ENCODE peak calls at places on chromosomes 16 and 17, in seven cellular contexts. One of them, this sample, is unnamed.

GRCh38 chr17:69812240-69812837 is 262.7 kb upstream of the KCNJ16 start:
- DNase-seq in A549: peak
- DNase-seq in activated CD4-positive, alpha-beta T cell treated with anti-CD3 and anti-CD28 coated beads, Interleukin-2, amount 10 ng/mL, durations not matched to agents 7 days and 5 days: no peak
- DNase-seq in nucleus accumbens: no peak
- DNase-seq in nephron progenitor cell: no peak
- DNase-seq in iPS-NIHi11: no peak
- DNase-seq in T-helper 17 cell: no peak
- DNase-seq in this sample: no peak

GRCh38 chr16:81612351-81613170 is 166.5 kb upstream of the PLCG2 start:
- DNase-seq in A549: no peak
- DNase-seq in activated CD4-positive, alpha-beta T cell treated with anti-CD3 and anti-CD28 coated beads, Interleukin-2, amount 10 ng/mL, durations not matched to agents 7 days and 5 days: no peak
- DNase-seq in nucleus accumbens: peak
- DNase-seq in nephron progenitor cell: no peak
- DNase-seq in iPS-NIHi11: no peak
- DNase-seq in T-helper 17 cell: no peak
- DNase-seq in this sample: peak

GRCh38 chr16:68493412-68494070 is 45.2 kb upstream of the SMPD3 start:
- DNase-seq in A549: no peak
- DNase-seq in activated CD4-positive, alpha-beta T cell treated with anti-CD3 and anti-CD28 coated beads, Interleukin-2, amount 10 ng/mL, durations not matched to agents 7 days and 5 days: no peak
- DNase-seq in nucleus accumbens: no peak
- DNase-seq in nephron progenitor cell: no peak
- DNase-seq in iPS-NIHi11: no peak
- DNase-seq in T-helper 17 cell: no peak
- DNase-seq in this sample: no peak

GRCh38 chr17:37447641-37448040 is 41.0 kb downstream of the TADA2A start:
- DNase-seq in A549: no peak
- DNase-seq in activated CD4-positive, alpha-beta T cell treated with anti-CD3 and anti-CD28 coated beads, Interleukin-2, amount 10 ng/mL, durations not matched to agents 7 days and 5 days: no peak
- DNase-seq in nucleus accumbens: no peak
- DNase-seq in nephron progenitor cell: no peak
- DNase-seq in iPS-NIHi11: no peak
- DNase-seq in T-helper 17 cell: no peak
- DNase-seq in this sample: no peak

GRCh38 chr16:66890796-66891195 is 10.5 kb downstream of the PDP2 start:
- DNase-seq in A549: no peak
- DNase-seq in activated CD4-positive, alpha-beta T cell treated with anti-CD3 and anti-CD28 coated beads, Interleukin-2, amount 10 ng/mL, durations not matched to agents 7 days and 5 days: no peak
- DNase-seq in nucleus accumbens: no peak
- DNase-seq in nephron progenitor cell: no peak
- DNase-seq in iPS-NIHi11: no peak
- DNase-seq in T-helper 17 cell: no peak
- DNase-seq in this sample: no peak

GRCh38 chr17:32813021-32813420 is 63.9 kb downstream of the MYO1D start:
- DNase-seq in A549: no peak
- DNase-seq in activated CD4-positive, alpha-beta T cell treated with anti-CD3 and anti-CD28 coated beads, Interleukin-2, amount 10 ng/mL, durations not matched to agents 7 days and 5 days: no peak
- DNase-seq in nucleus accumbens: no peak
- DNase-seq in nephron progenitor cell: no peak
- DNase-seq in iPS-NIHi11: no peak
- DNase-seq in T-helper 17 cell: no peak
- DNase-seq in this sample: no peak

GRCh38 chr16:71666928-71667707 is 41.1 kb downstream of the MARVELD3 start:
- DNase-seq in A549: peak
- DNase-seq in activated CD4-positive, alpha-beta T cell treated with anti-CD3 and anti-CD28 coated beads, Interleukin-2, amount 10 ng/mL, durations not matched to agents 7 days and 5 days: no peak
- DNase-seq in nucleus accumbens: no peak
- DNase-seq in nephron progenitor cell: no peak
- DNase-seq in iPS-NIHi11: no peak
- DNase-seq in T-helper 17 cell: no peak
- DNase-seq in this sample: no peak

GRCh38 chr16:13056607-13057006 is 155.2 kb downstream of the SHISA9 start:
- DNase-seq in A549: no peak
- DNase-seq in activated CD4-positive, alpha-beta T cell treated with anti-CD3 and anti-CD28 coated beads, Interleukin-2, amount 10 ng/mL, durations not matched to agents 7 days and 5 days: no peak
- DNase-seq in nucleus accumbens: no peak
- DNase-seq in nephron progenitor cell: no peak
- DNase-seq in iPS-NIHi11: no peak
- DNase-seq in T-helper 17 cell: no peak
- DNase-seq in this sample: no peak

GRCh38 chr16:29977063-29977462 is 3.4 kb downstream of the TAOK2 start:
- DNase-seq in A549: no peak
- DNase-seq in activated CD4-positive, alpha-beta T cell treated with anti-CD3 and anti-CD28 coated beads, Interleukin-2, amount 10 ng/mL, durations not matched to agents 7 days and 5 days: no peak
- DNase-seq in nucleus accumbens: no peak
- DNase-seq in nephron progenitor cell: no peak
- DNase-seq in iPS-NIHi11: no peak
- DNase-seq in T-helper 17 cell: no peak
- DNase-seq in this sample: no peak

GRCh38 chr17:37492167-37492566 is 2.5 kb downstream of the DUSP14 start:
- DNase-seq in A549: no peak
- DNase-seq in activated CD4-positive, alpha-beta T cell treated with anti-CD3 and anti-CD28 coated beads, Interleukin-2, amount 10 ng/mL, durations not matched to agents 7 days and 5 days: no peak
- DNase-seq in nucleus accumbens: no peak
- DNase-seq in nephron progenitor cell: no peak
- DNase-seq in iPS-NIHi11: no peak
- DNase-seq in T-helper 17 cell: no peak
- DNase-seq in this sample: no peak

GRCh38 chr17:78652913-78653312 is 75.7 kb upstream of the DNAH17 start:
- DNase-seq in A549: no peak
- DNase-seq in activated CD4-positive, alpha-beta T cell treated with anti-CD3 and anti-CD28 coated beads, Interleukin-2, amount 10 ng/mL, durations not matched to agents 7 days and 5 days: no peak
- DNase-seq in nucleus accumbens: no peak
- DNase-seq in nephron progenitor cell: no peak
- DNase-seq in iPS-NIHi11: no peak
- DNase-seq in T-helper 17 cell: no peak
- DNase-seq in this sample: no peak

GRCh38 chr17:76538281-76538931 is 897 bp upstream of the CYGB start:
- DNase-seq in A549: no peak
- DNase-seq in activated CD4-positive, alpha-beta T cell treated with anti-CD3 and anti-CD28 coated beads, Interleukin-2, amount 10 ng/mL, durations not matched to agents 7 days and 5 days: no peak
- DNase-seq in nucleus accumbens: no peak
- DNase-seq in nephron progenitor cell: peak
- DNase-seq in iPS-NIHi11: no peak
- DNase-seq in T-helper 17 cell: no peak
- DNase-seq in this sample: no peak

GRCh38 chr16:50114357-50115129 is 38.6 kb upstream of the TENT4B start:
- DNase-seq in A549: no peak
- DNase-seq in activated CD4-positive, alpha-beta T cell treated with anti-CD3 and anti-CD28 coated beads, Interleukin-2, amount 10 ng/mL, durations not matched to agents 7 days and 5 days: no peak
- DNase-seq in nucleus accumbens: no peak
- DNase-seq in nephron progenitor cell: no peak
- DNase-seq in iPS-NIHi11: no peak
- DNase-seq in T-helper 17 cell: no peak
- DNase-seq in this sample: no peak

GRCh38 chr17:4177732-4178131 is 34.7 kb downstream of the CYB5D2 start:
- DNase-seq in A549: no peak
- DNase-seq in activated CD4-positive, alpha-beta T cell treated with anti-CD3 and anti-CD28 coated beads, Interleukin-2, amount 10 ng/mL, durations not matched to agents 7 days and 5 days: no peak
- DNase-seq in nucleus accumbens: peak
- DNase-seq in nephron progenitor cell: no peak
- DNase-seq in iPS-NIHi11: no peak
- DNase-seq in T-helper 17 cell: no peak
- DNase-seq in this sample: no peak

GRCh38 chr17:75109407-75110236 is at the start of gene ARMC7:
- DNase-seq in A549: peak
- DNase-seq in activated CD4-positive, alpha-beta T cell treated with anti-CD3 and anti-CD28 coated beads, Interleukin-2, amount 10 ng/mL, durations not matched to agents 7 days and 5 days: peak
- DNase-seq in nucleus accumbens: peak
- DNase-seq in nephron progenitor cell: peak
- DNase-seq in iPS-NIHi11: peak
- DNase-seq in T-helper 17 cell: peak
- DNase-seq in this sample: peak

GRCh38 chr17:13702266-13702665 is 100.5 kb upstream of the HS3ST3A1 start:
- DNase-seq in A549: no peak
- DNase-seq in activated CD4-positive, alpha-beta T cell treated with anti-CD3 and anti-CD28 coated beads, Interleukin-2, amount 10 ng/mL, durations not matched to agents 7 days and 5 days: no peak
- DNase-seq in nucleus accumbens: no peak
- DNase-seq in nephron progenitor cell: no peak
- DNase-seq in iPS-NIHi11: no peak
- DNase-seq in T-helper 17 cell: no peak
- DNase-seq in this sample: no peak

GRCh38 chr16:56606071-56606687 is 2.2 kb upstream of the MT2A start:
- DNase-seq in A549: peak
- DNase-seq in activated CD4-positive, alpha-beta T cell treated with anti-CD3 and anti-CD28 coated beads, Interleukin-2, amount 10 ng/mL, durations not matched to agents 7 days and 5 days: no peak
- DNase-seq in nucleus accumbens: no peak
- DNase-seq in nephron progenitor cell: no peak
- DNase-seq in iPS-NIHi11: no peak
- DNase-seq in T-helper 17 cell: no peak
- DNase-seq in this sample: no peak

GRCh38 chr17:9011001-9011400 is 10.3 kb upstream of the NTN1 start:
- DNase-seq in A549: no peak
- DNase-seq in activated CD4-positive, alpha-beta T cell treated with anti-CD3 and anti-CD28 coated beads, Interleukin-2, amount 10 ng/mL, durations not matched to agents 7 days and 5 days: no peak
- DNase-seq in nucleus accumbens: no peak
- DNase-seq in nephron progenitor cell: no peak
- DNase-seq in iPS-NIHi11: no peak
- DNase-seq in T-helper 17 cell: no peak
- DNase-seq in this sample: no peak

GRCh38 chr17:73639926-73640325 is 4.3 kb downstream of the SDK2 start:
- DNase-seq in A549: no peak
- DNase-seq in activated CD4-positive, alpha-beta T cell treated with anti-CD3 and anti-CD28 coated beads, Interleukin-2, amount 10 ng/mL, durations not matched to agents 7 days and 5 days: no peak
- DNase-seq in nucleus accumbens: no peak
- DNase-seq in nephron progenitor cell: no peak
- DNase-seq in iPS-NIHi11: no peak
- DNase-seq in T-helper 17 cell: no peak
- DNase-seq in this sample: no peak

GRCh38 chr16:73204359-73205152 is 156.6 kb upstream of the ZFHX3 start:
- DNase-seq in A549: no peak
- DNase-seq in activated CD4-positive, alpha-beta T cell treated with anti-CD3 and anti-CD28 coated beads, Interleukin-2, amount 10 ng/mL, durations not matched to agents 7 days and 5 days: no peak
- DNase-seq in nucleus accumbens: no peak
- DNase-seq in nephron progenitor cell: no peak
- DNase-seq in iPS-NIHi11: no peak
- DNase-seq in T-helper 17 cell: no peak
- DNase-seq in this sample: no peak

GRCh38 chr16:23469814-23470213 is 16.8 kb upstream of the COG7 start:
- DNase-seq in A549: peak
- DNase-seq in activated CD4-positive, alpha-beta T cell treated with anti-CD3 and anti-CD28 coated beads, Interleukin-2, amount 10 ng/mL, durations not matched to agents 7 days and 5 days: no peak
- DNase-seq in nucleus accumbens: no peak
- DNase-seq in nephron progenitor cell: no peak
- DNase-seq in iPS-NIHi11: peak
- DNase-seq in T-helper 17 cell: no peak
- DNase-seq in this sample: no peak

GRCh38 chr17:28201315-28201714 is 117.7 kb upstream of the TMEM97 start:
- DNase-seq in A549: no peak
- DNase-seq in activated CD4-positive, alpha-beta T cell treated with anti-CD3 and anti-CD28 coated beads, Interleukin-2, amount 10 ng/mL, durations not matched to agents 7 days and 5 days: no peak
- DNase-seq in nucleus accumbens: no peak
- DNase-seq in nephron progenitor cell: no peak
- DNase-seq in iPS-NIHi11: no peak
- DNase-seq in T-helper 17 cell: no peak
- DNase-seq in this sample: no peak

GRCh38 chr17:77306790-77307478 is 166.2 kb downstream of the SEC14L1 start:
- DNase-seq in A549: peak
- DNase-seq in activated CD4-positive, alpha-beta T cell treated with anti-CD3 and anti-CD28 coated beads, Interleukin-2, amount 10 ng/mL, durations not matched to agents 7 days and 5 days: no peak
- DNase-seq in nucleus accumbens: no peak
- DNase-seq in nephron progenitor cell: no peak
- DNase-seq in iPS-NIHi11: no peak
- DNase-seq in T-helper 17 cell: no peak
- DNase-seq in this sample: no peak

GRCh38 chr17:41343031-41343430 is 7.6 kb downstream of the KRT33A start:
- DNase-seq in A549: no peak
- DNase-seq in activated CD4-positive, alpha-beta T cell treated with anti-CD3 and anti-CD28 coated beads, Interleukin-2, amount 10 ng/mL, durations not matched to agents 7 days and 5 days: no peak
- DNase-seq in nucleus accumbens: no peak
- DNase-seq in nephron progenitor cell: no peak
- DNase-seq in iPS-NIHi11: no peak
- DNase-seq in T-helper 17 cell: no peak
- DNase-seq in this sample: no peak

GRCh38 chr17:47203984-47204721 is 5.0 kb upstream of the MYL4 start:
- DNase-seq in A549: no peak
- DNase-seq in activated CD4-positive, alpha-beta T cell treated with anti-CD3 and anti-CD28 coated beads, Interleukin-2, amount 10 ng/mL, durations not matched to agents 7 days and 5 days: peak
- DNase-seq in nucleus accumbens: no peak
- DNase-seq in nephron progenitor cell: no peak
- DNase-seq in iPS-NIHi11: no peak
- DNase-seq in T-helper 17 cell: no peak
- DNase-seq in this sample: no peak

GRCh38 chr16:12532871-12533610 is 270.6 kb downstream of the CPPED1 start:
- DNase-seq in A549: no peak
- DNase-seq in activated CD4-positive, alpha-beta T cell treated with anti-CD3 and anti-CD28 coated beads, Interleukin-2, amount 10 ng/mL, durations not matched to agents 7 days and 5 days: peak
- DNase-seq in nucleus accumbens: no peak
- DNase-seq in nephron progenitor cell: no peak
- DNase-seq in iPS-NIHi11: no peak
- DNase-seq in T-helper 17 cell: no peak
- DNase-seq in this sample: no peak

GRCh38 chr17:50893183-50893993 is 27.2 kb upstream of the TOB1 start:
- DNase-seq in A549: peak
- DNase-seq in activated CD4-positive, alpha-beta T cell treated with anti-CD3 and anti-CD28 coated beads, Interleukin-2, amount 10 ng/mL, durations not matched to agents 7 days and 5 days: no peak
- DNase-seq in nucleus accumbens: peak
- DNase-seq in nephron progenitor cell: peak
- DNase-seq in iPS-NIHi11: no peak
- DNase-seq in T-helper 17 cell: no peak
- DNase-seq in this sample: peak

GRCh38 chr16:31842864-31843263 is 30.7 kb upstream of the ZNF267 start:
- DNase-seq in A549: no peak
- DNase-seq in activated CD4-positive, alpha-beta T cell treated with anti-CD3 and anti-CD28 coated beads, Interleukin-2, amount 10 ng/mL, durations not matched to agents 7 days and 5 days: no peak
- DNase-seq in nucleus accumbens: no peak
- DNase-seq in nephron progenitor cell: no peak
- DNase-seq in iPS-NIHi11: no peak
- DNase-seq in T-helper 17 cell: no peak
- DNase-seq in this sample: no peak

GRCh38 chr16:60748366-60748765 is 1287.9 kb downstream of the CDH8 start:
- DNase-seq in A549: no peak
- DNase-seq in activated CD4-positive, alpha-beta T cell treated with anti-CD3 and anti-CD28 coated beads, Interleukin-2, amount 10 ng/mL, durations not matched to agents 7 days and 5 days: no peak
- DNase-seq in nucleus accumbens: no peak
- DNase-seq in nephron progenitor cell: no peak
- DNase-seq in iPS-NIHi11: no peak
- DNase-seq in T-helper 17 cell: no peak
- DNase-seq in this sample: no peak

GRCh38 chr16:50306287-50306686 is 39.9 kb downstream of the ADCY7 start:
- DNase-seq in A549: no peak
- DNase-seq in activated CD4-positive, alpha-beta T cell treated with anti-CD3 and anti-CD28 coated beads, Interleukin-2, amount 10 ng/mL, durations not matched to agents 7 days and 5 days: no peak
- DNase-seq in nucleus accumbens: no peak
- DNase-seq in nephron progenitor cell: no peak
- DNase-seq in iPS-NIHi11: no peak
- DNase-seq in T-helper 17 cell: no peak
- DNase-seq in this sample: no peak

GRCh38 chr17:11240041-11240801 is 792 bp upstream of the SHISA6 start:
- DNase-seq in A549: no peak
- DNase-seq in activated CD4-positive, alpha-beta T cell treated with anti-CD3 and anti-CD28 coated beads, Interleukin-2, amount 10 ng/mL, durations not matched to agents 7 days and 5 days: no peak
- DNase-seq in nucleus accumbens: peak
- DNase-seq in nephron progenitor cell: peak
- DNase-seq in iPS-NIHi11: peak
- DNase-seq in T-helper 17 cell: no peak
- DNase-seq in this sample: no peak

GRCh38 chr16:49461517-49461951 is 87.9 kb downstream of the C16orf78 start:
- DNase-seq in A549: no peak
- DNase-seq in activated CD4-positive, alpha-beta T cell treated with anti-CD3 and anti-CD28 coated beads, Interleukin-2, amount 10 ng/mL, durations not matched to agents 7 days and 5 days: no peak
- DNase-seq in nucleus accumbens: no peak
- DNase-seq in nephron progenitor cell: no peak
- DNase-seq in iPS-NIHi11: no peak
- DNase-seq in T-helper 17 cell: no peak
- DNase-seq in this sample: no peak

GRCh38 chr17:27965224-27965623 is 72.1 kb upstream of the LYRM9 start:
- DNase-seq in A549: no peak
- DNase-seq in activated CD4-positive, alpha-beta T cell treated with anti-CD3 and anti-CD28 coated beads, Interleukin-2, amount 10 ng/mL, durations not matched to agents 7 days and 5 days: no peak
- DNase-seq in nucleus accumbens: no peak
- DNase-seq in nephron progenitor cell: no peak
- DNase-seq in iPS-NIHi11: no peak
- DNase-seq in T-helper 17 cell: no peak
- DNase-seq in this sample: no peak

GRCh38 chr16:69328854-69329316 is 1.5 kb downstream of the PDF start:
- DNase-seq in A549: no peak
- DNase-seq in activated CD4-positive, alpha-beta T cell treated with anti-CD3 and anti-CD28 coated beads, Interleukin-2, amount 10 ng/mL, durations not matched to agents 7 days and 5 days: no peak
- DNase-seq in nucleus accumbens: no peak
- DNase-seq in nephron progenitor cell: no peak
- DNase-seq in iPS-NIHi11: no peak
- DNase-seq in T-helper 17 cell: no peak
- DNase-seq in this sample: no peak

GRCh38 chr16:72244853-72245252 is 72.9 kb upstream of the PMFBP1 start:
- DNase-seq in A549: no peak
- DNase-seq in activated CD4-positive, alpha-beta T cell treated with anti-CD3 and anti-CD28 coated beads, Interleukin-2, amount 10 ng/mL, durations not matched to agents 7 days and 5 days: no peak
- DNase-seq in nucleus accumbens: no peak
- DNase-seq in nephron progenitor cell: no peak
- DNase-seq in iPS-NIHi11: peak
- DNase-seq in T-helper 17 cell: no peak
- DNase-seq in this sample: no peak

GRCh38 chr17:76997981-76998531 is 129.9 kb downstream of the MGAT5B start:
- DNase-seq in A549: no peak
- DNase-seq in activated CD4-positive, alpha-beta T cell treated with anti-CD3 and anti-CD28 coated beads, Interleukin-2, amount 10 ng/mL, durations not matched to agents 7 days and 5 days: peak
- DNase-seq in nucleus accumbens: no peak
- DNase-seq in nephron progenitor cell: no peak
- DNase-seq in iPS-NIHi11: no peak
- DNase-seq in T-helper 17 cell: peak
- DNase-seq in this sample: no peak

GRCh38 chr17:73933164-73933766 is 270.2 kb upstream of the RPL38 start:
- DNase-seq in A549: no peak
- DNase-seq in activated CD4-positive, alpha-beta T cell treated with anti-CD3 and anti-CD28 coated beads, Interleukin-2, amount 10 ng/mL, durations not matched to agents 7 days and 5 days: no peak
- DNase-seq in nucleus accumbens: no peak
- DNase-seq in nephron progenitor cell: no peak
- DNase-seq in iPS-NIHi11: no peak
- DNase-seq in T-helper 17 cell: no peak
- DNase-seq in this sample: no peak

GRCh38 chr16:4505356-4506153 is 29.4 kb downstream of the HMOX2 start:
- DNase-seq in A549: no peak
- DNase-seq in activated CD4-positive, alpha-beta T cell treated with anti-CD3 and anti-CD28 coated beads, Interleukin-2, amount 10 ng/mL, durations not matched to agents 7 days and 5 days: peak
- DNase-seq in nucleus accumbens: peak
- DNase-seq in nephron progenitor cell: no peak
- DNase-seq in iPS-NIHi11: no peak
- DNase-seq in T-helper 17 cell: peak
- DNase-seq in this sample: no peak